ENCODE peak calls at places on chromosomes 5 and 9, in nine cellular contexts. X, A, E, P, G, M, S, C and Y are unnamed samples.

GRCh38 chr5:63154480-63155309 is 576.1 kb downstream of the LRRC70 start:
- DNase-seq in X (no peak), A (no peak), E (no peak), P (no peak), G (no peak), M (no peak), S (no peak), C (no peak), Y (no peak)

GRCh38 chr5:54289769-54290168 is 20.6 kb downstream of the ARL15 start:
- DNase-seq in X (no peak), A (no peak), E (no peak), P (no peak), G (no peak), M (no peak), S (no peak), C (no peak), Y (no peak)

GRCh38 chr5:133818031-133818431 is 150.4 kb downstream of the C5orf15 start:
- DNase-seq in X (no peak), A (no peak), E (no peak), P (no peak), G (peak; percentile 75), M (no peak), S (no peak), C (peak; percentile 86), Y (no peak)

GRCh38 chr5:8750100-8750499 is 795.8 kb downstream of the SEMA5A start:
- DNase-seq in X (no peak), A (no peak), E (no peak), P (no peak), G (no peak), M (no peak), S (no peak), C (no peak), Y (no peak)

GRCh38 chr5:44862808-44863207 is 54.1 kb downstream of the MRPS30 start:
- DNase-seq in X (no peak), A (no peak), E (no peak), P (peak; percentile 7), G (peak; percentile 18), M (no peak), S (peak; percentile 61), C (no peak), Y (no peak)

GRCh38 chr5:76303917-76304316 is 99.2 kb upstream of the IQGAP2 start:
- DNase-seq in X (no peak), A (no peak), E (no peak), P (no peak), G (peak; percentile 36), M (peak; percentile 45), S (no peak), C (no peak), Y (peak; percentile 93)

GRCh38 chr9:125889122-125889523 is 141.9 kb downstream of the PBX3 start:
- DNase-seq in X (peak; percentile 56), A (no peak), E (peak; percentile 77), P (peak; percentile 56), G (no peak), M (peak; percentile 35), S (no peak), C (peak; percentile 78), Y (peak; percentile 54)

GRCh38 chr5:136064510-136064909 is 35.7 kb downstream of the TGFBI start:
- DNase-seq in X (no peak), A (no peak), E (no peak), P (no peak), G (no peak), M (no peak), S (no peak), C (no peak), Y (peak; percentile 56)

GRCh38 chr5:7714119-7714518 is 136.8 kb downstream of the CFAP90 start:
- DNase-seq in X (no peak), A (no peak), E (no peak), P (no peak), G (no peak), M (no peak), S (no peak), C (no peak), Y (no peak)

GRCh38 chr9:138050472-138051330 is 173.1 kb downstream of the CACNA1B start:
- DNase-seq in X (no peak), A (no peak), E (no peak), P (no peak), G (no peak), M (no peak), S (no peak), C (peak; percentile 43), Y (no peak)

GRCh38 chr9:107243757-107244156 is 39.3 kb upstream of the RAD23B start:
- DNase-seq in X (no peak), A (no peak), E (no peak), P (no peak), G (peak; percentile 91), M (peak; percentile 64), S (peak; percentile 48), C (no peak), Y (peak; percentile 93)

GRCh38 chr5:13909271-13909670 is 35.2 kb downstream of the DNAH5 start:
- DNase-seq in X (no peak), A (no peak), E (no peak), P (no peak), G (no peak), M (no peak), S (no peak), C (no peak), Y (no peak)

GRCh38 chr5:125607018-125607417 is 816.2 kb upstream of the GRAMD2B start:
- DNase-seq in X (no peak), A (no peak), E (no peak), P (no peak), G (no peak), M (no peak), S (no peak), C (no peak), Y (no peak)

GRCh38 chr9:84293001-84293798 is 47.4 kb downstream of the SLC28A3 start:
- DNase-seq in X (no peak), A (no peak), E (no peak), P (no peak), G (no peak), M (peak; percentile 9), S (no peak), C (no peak), Y (no peak)

GRCh38 chr9:9523476-9523875 is 1089.3 kb downstream of the PTPRD start:
- DNase-seq in X (no peak), A (no peak), E (no peak), P (no peak), G (no peak), M (no peak), S (no peak), C (no peak), Y (no peak)

GRCh38 chr5:6504677-6505414 is 56.2 kb downstream of the UBE2QL1 start:
- DNase-seq in X (no peak), A (no peak), E (peak; percentile 83), P (no peak), G (peak; percentile 19), M (no peak), S (no peak), C (no peak), Y (peak; percentile 86)

GRCh38 chr9:92764381-92764987 is at the start of gene BICD2:
- DNase-seq in X (no peak), A (no peak), E (no peak), P (no peak), G (no peak), M (no peak), S (no peak), C (peak; percentile 99), Y (no peak)

GRCh38 chr5:62560786-62561185 is 17.8 kb upstream of the LRRC70 start:
- DNase-seq in X (no peak), A (no peak), E (no peak), P (no peak), G (no peak), M (no peak), S (no peak), C (no peak), Y (no peak)

GRCh38 chr5:128111818-128112448 is 28.4 kb downstream of the SLC12A2 start:
- DNase-seq in X (no peak), A (no peak), E (no peak), P (no peak), G (peak; percentile 36), M (no peak), S (no peak), C (no peak), Y (no peak)

GRCh38 chr5:118224546-118224945 is 763.8 kb downstream of the DTWD2 start:
- DNase-seq in X (peak; percentile 57), A (no peak), E (no peak), P (no peak), G (no peak), M (no peak), S (no peak), C (no peak), Y (no peak)

GRCh38 chr5:151298465-151298864 is 5.1 kb downstream of the SLC36A3 start:
- DNase-seq in X (no peak), A (no peak), E (no peak), P (no peak), G (no peak), M (no peak), S (no peak), C (no peak), Y (no peak)

GRCh38 chr5:149345892-149346222 is 558 bp downstream of the GRPEL2 start:
- DNase-seq in X (no peak), A (no peak), E (no peak), P (peak; percentile 37), G (peak; percentile 42), M (peak; percentile 40), S (no peak), C (no peak), Y (no peak)

GRCh38 chr9:87670572-87671264 is 55.2 kb upstream of the CTSL start:
- DNase-seq in X (no peak), A (no peak), E (no peak), P (no peak), G (no peak), M (no peak), S (peak; percentile 53), C (no peak), Y (no peak)

GRCh38 chr9:86713456-86713855 is 233.8 kb downstream of the GAS1 start:
- DNase-seq in X (no peak), A (no peak), E (no peak), P (no peak), G (no peak), M (no peak), S (no peak), C (no peak), Y (no peak)

GRCh38 chr9:3863114-3863528 is 337.3 kb upstream of the RFX3 start:
- DNase-seq in X (peak; percentile 67), A (no peak), E (no peak), P (no peak), G (peak; percentile 30), M (no peak), S (no peak), C (no peak), Y (no peak)

GRCh38 chr9:92180669-92181181 is 65.5 kb upstream of the SPTLC1 start:
- DNase-seq in X (peak; percentile 72), A (no peak), E (no peak), P (peak; percentile 54), G (no peak), M (no peak), S (peak; percentile 74), C (no peak), Y (peak; percentile 78)

GRCh38 chr5:35415305-35415704 is 185.0 kb upstream of the PRLR start:
- DNase-seq in X (no peak), A (no peak), E (no peak), P (no peak), G (no peak), M (no peak), S (no peak), C (no peak), Y (no peak)

GRCh38 chr5:178365501-178366440 is 133.2 kb upstream of the PHYKPL start:
- DNase-seq in X (no peak), A (no peak), E (no peak), P (no peak), G (no peak), M (no peak), S (peak; percentile 34), C (peak; percentile 66), Y (no peak)

GRCh38 chr9:26026423-26027100 is 348.3 kb upstream of the TUSC1 start:
- DNase-seq in X (no peak), A (no peak), E (no peak), P (no peak), G (no peak), M (no peak), S (no peak), C (no peak), Y (no peak)

GRCh38 chr9:618478-618877 is 223.0 kb upstream of the DMRT1 start:
- DNase-seq in X (no peak), A (no peak), E (no peak), P (no peak), G (no peak), M (no peak), S (no peak), C (no peak), Y (no peak)

GRCh38 chr5:547086-547924 is 23.1 kb upstream of the SLC9A3 start:
- DNase-seq in X (no peak), A (no peak), E (no peak), P (no peak), G (no peak), M (no peak), S (no peak), C (peak; percentile 53), Y (no peak)